ENCODE peak calls at places on chromosomes 13 and 19, in four cellular contexts. One of them, this sample, is unnamed. For H3K27me3, the result is how much of the 10 kb centered on the place peaks cover.

GRCh38 chr19:18520848-18521691 is 800 bp downstream of the ELL start:
- DNase-seq in mammary epithelial cell: no peak
- DNase-seq in AG04450: no peak
- DNase-seq in RWPE2: no peak
- DNase-seq in this sample: no peak

GRCh38 chr13:95447766-95448165 is 104.8 kb upstream of the CLDN10 start:
- DNase-seq in AG04450: no peak
- DNase-seq in RWPE2: no peak
- DNase-seq in mammary epithelial cell: no peak
- DNase-seq in this sample: no peak

GRCh38 chr19:46748325-46749109 is 2.3 kb upstream of the STRN4 start:
- DNase-seq in mammary epithelial cell: no peak
- DNase-seq in AG04450: no peak
- DNase-seq in RWPE2: no peak
- DNase-seq in this sample: peak

GRCh38 chr13:46617382-46617781 is 64.4 kb downstream of the LRCH1 start:
- DNase-seq in RWPE2: no peak
- DNase-seq in AG04450: no peak
- DNase-seq in mammary epithelial cell: no peak
- DNase-seq in this sample: no peak

GRCh38 chr19:33683881-33684549 is 62.3 kb downstream of the CHST8 start:
- DNase-seq in AG04450: peak
- DNase-seq in RWPE2: peak
- DNase-seq in mammary epithelial cell: peak
- DNase-seq in this sample: peak

GRCh38 chr13:47903836-47904235 is 97.2 kb downstream of the SUCLA2 start:
- DNase-seq in mammary epithelial cell: peak
- DNase-seq in AG04450: no peak
- DNase-seq in RWPE2: no peak
- DNase-seq in this sample: peak

GRCh38 chr13:78852709-78853108 is 193.8 kb upstream of the OBI1 start:
- DNase-seq in mammary epithelial cell: no peak
- DNase-seq in RWPE2: no peak
- DNase-seq in AG04450: no peak
- DNase-seq in this sample: no peak

GRCh38 chr13:61728468-61728867 is 312.8 kb upstream of the PCDH20 start:
- DNase-seq in RWPE2: no peak
- DNase-seq in mammary epithelial cell: no peak
- DNase-seq in AG04450: no peak
- DNase-seq in this sample: no peak

GRCh38 chr19:39093761-39094160 is 9.6 kb downstream of the ACP7 start:
- DNase-seq in mammary epithelial cell: peak
- DNase-seq in RWPE2: no peak
- DNase-seq in AG04450: peak
- DNase-seq in this sample: no peak

GRCh38 chr19:32483574-32483973 is 78.0 kb downstream of the DPY19L3 start:
- DNase-seq in mammary epithelial cell: no peak
- DNase-seq in RWPE2: no peak
- DNase-seq in AG04450: no peak
- DNase-seq in this sample: no peak

GRCh38 chr19:1553415-1553814 is 14.7 kb downstream of the MEX3D start:
- DNase-seq in mammary epithelial cell: no peak
- DNase-seq in RWPE2: no peak
- DNase-seq in AG04450: no peak
- DNase-seq in this sample: no peak

GRCh38 chr19:19054939-19055440 is 8.8 kb upstream of the SLC25A42 start:
- DNase-seq in AG04450: no peak
- DNase-seq in RWPE2: no peak
- DNase-seq in mammary epithelial cell: no peak
- DNase-seq in this sample: no peak

GRCh38 chr13:105220886-105221285 is 1314.6 kb downstream of the EFNB2 start:
- DNase-seq in AG04450: no peak
- DNase-seq in RWPE2: no peak
- DNase-seq in mammary epithelial cell: no peak
- DNase-seq in this sample: no peak

GRCh38 chr19:27742041-27742440 is 1470.9 kb downstream of the UQCRFS1 start:
- DNase-seq in mammary epithelial cell: peak
- DNase-seq in RWPE2: no peak
- DNase-seq in AG04450: no peak
- DNase-seq in this sample: no peak

GRCh38 chr19:38616265-38616664 is 1.5 kb downstream of the MAP4K1 start:
- DNase-seq in AG04450: no peak
- DNase-seq in mammary epithelial cell: no peak
- DNase-seq in RWPE2: no peak
- DNase-seq in this sample: no peak

GRCh38 chr13:48874165-48874564 is 101.5 kb upstream of the FNDC3A start:
- DNase-seq in AG04450: no peak
- DNase-seq in mammary epithelial cell: no peak
- DNase-seq in RWPE2: no peak
- DNase-seq in this sample: no peak

GRCh38 chr19:30082168-30082567 is 140.1 kb downstream of the URI1 start:
- DNase-seq in mammary epithelial cell: no peak
- DNase-seq in RWPE2: no peak
- DNase-seq in AG04450: no peak
- DNase-seq in this sample: no peak
- H3K27me3 ChIP-seq in mammary epithelial cell: under half
- H3K27me3 ChIP-seq in RWPE2: under half
- H3K27me3 ChIP-seq in AG04450: under half
- H3K27me3 ChIP-seq in this sample: under half

GRCh38 chr13:39931505-39931904 is 276.0 kb downstream of the COG6 start:
- DNase-seq in AG04450: no peak
- DNase-seq in RWPE2: no peak
- DNase-seq in mammary epithelial cell: no peak
- DNase-seq in this sample: no peak

GRCh38 chr13:39929583-39929982 is 274.1 kb downstream of the COG6 start:
- DNase-seq in RWPE2: no peak
- DNase-seq in AG04450: no peak
- DNase-seq in mammary epithelial cell: no peak
- DNase-seq in this sample: no peak

GRCh38 chr13:39930060-39930459 is 274.6 kb downstream of the COG6 start:
- DNase-seq in RWPE2: no peak
- DNase-seq in AG04450: no peak
- DNase-seq in mammary epithelial cell: no peak
- DNase-seq in this sample: no peak

GRCh38 chr13:39935155-39935554 is 279.7 kb downstream of the COG6 start:
- DNase-seq in AG04450: no peak
- DNase-seq in RWPE2: no peak
- DNase-seq in mammary epithelial cell: no peak
- DNase-seq in this sample: no peak

DNA sequence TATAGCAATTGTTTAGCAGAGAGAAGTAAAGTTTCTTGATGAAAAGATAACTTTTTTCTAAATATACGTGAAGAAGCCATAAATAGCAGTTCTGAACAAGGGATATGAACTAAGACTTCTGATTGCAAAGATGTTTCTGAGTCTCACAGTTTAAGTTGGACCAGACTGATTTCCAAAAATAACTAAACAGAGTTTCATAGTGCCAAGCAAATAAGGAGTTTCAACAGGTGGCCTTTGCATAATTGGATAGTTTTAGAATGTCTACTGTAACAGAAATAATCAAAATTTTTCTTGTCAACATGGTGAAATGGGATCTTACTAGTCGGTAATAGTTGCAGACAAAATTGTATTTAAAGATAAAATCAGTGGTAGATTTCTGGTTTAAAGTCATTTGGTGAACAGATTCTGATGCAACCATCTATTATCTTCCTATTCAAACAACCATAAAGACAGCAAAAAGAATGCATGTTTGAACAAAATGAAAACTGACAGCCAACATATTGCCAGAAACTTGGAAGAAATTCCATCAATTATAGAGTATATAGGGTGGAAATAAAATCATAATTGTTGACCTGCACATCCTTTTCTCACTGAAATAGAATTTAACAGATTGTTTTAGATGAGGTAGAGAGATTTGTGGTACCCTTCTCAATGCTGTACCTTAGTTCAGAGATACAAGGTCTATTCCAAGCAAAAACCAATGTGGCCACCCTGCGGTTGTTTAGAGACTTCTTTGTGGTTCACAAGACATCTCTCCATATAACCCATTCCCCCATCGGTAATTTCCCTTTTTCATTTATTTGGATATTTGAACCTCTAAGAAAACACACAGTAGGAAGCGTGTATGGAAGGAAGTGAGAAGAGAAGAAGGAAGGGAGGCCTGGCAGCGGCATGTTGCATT is 275.3 kb downstream of the COG6 start:
- DNase-seq in AG04450: no peak
- DNase-seq in RWPE2: no peak
- DNase-seq in mammary epithelial cell: no peak
- DNase-seq in this sample: no peak
- H3K4me3 ChIP-seq in AG04450: no peak
- H3K4me3 ChIP-seq in RWPE2: no peak
- H3K4me3 ChIP-seq in mammary epithelial cell: no peak
- H3K4me3 ChIP-seq in this sample: no peak

GRCh38 chr19:48569814-48570213 is 17.8 kb downstream of the SULT2B1 start:
- DNase-seq in AG04450: no peak
- DNase-seq in RWPE2: no peak
- DNase-seq in mammary epithelial cell: no peak
- DNase-seq in this sample: no peak

GRCh38 chr19:48568345-48568886 is 16.4 kb downstream of the SULT2B1 start:
- DNase-seq in mammary epithelial cell: peak
- DNase-seq in AG04450: peak
- DNase-seq in RWPE2: peak
- DNase-seq in this sample: peak

GRCh38 chr19:48575931-48576622 is 24.1 kb downstream of the SULT2B1 start:
- DNase-seq in AG04450: no peak
- DNase-seq in mammary epithelial cell: no peak
- DNase-seq in RWPE2: no peak
- DNase-seq in this sample: no peak

GRCh38 chr19:48571378-48572162 is 19.6 kb downstream of the SULT2B1 start:
- DNase-seq in AG04450: no peak
- DNase-seq in mammary epithelial cell: no peak
- DNase-seq in RWPE2: no peak
- DNase-seq in this sample: no peak

DNA sequence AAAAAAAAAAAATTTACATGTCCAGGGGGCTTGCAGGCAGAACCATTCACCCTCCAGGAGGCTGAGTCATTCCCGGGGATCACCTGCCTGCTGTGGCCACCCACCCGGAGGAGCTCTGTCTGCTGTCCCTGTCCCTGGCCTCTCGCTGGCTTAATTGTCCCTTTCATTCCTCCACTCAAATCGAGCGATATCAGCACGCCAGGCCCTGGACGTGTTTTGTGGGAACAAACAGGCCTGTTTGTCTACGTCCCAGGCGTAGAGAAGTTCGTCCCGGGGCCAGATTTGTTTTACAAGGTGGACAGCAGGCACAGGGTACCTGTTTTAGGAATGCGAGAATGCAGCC is 21.2 kb downstream of the SULT2B1 start:
- DNase-seq in RWPE2: no peak
- DNase-seq in mammary epithelial cell: no peak
- DNase-seq in AG04450: no peak
- DNase-seq in this sample: no peak
- H3K27ac ChIP-seq in RWPE2: no peak
- H3K27ac ChIP-seq in mammary epithelial cell: no peak
- H3K27ac ChIP-seq in AG04450: no peak
- H3K27ac ChIP-seq in this sample: no peak

DNA sequence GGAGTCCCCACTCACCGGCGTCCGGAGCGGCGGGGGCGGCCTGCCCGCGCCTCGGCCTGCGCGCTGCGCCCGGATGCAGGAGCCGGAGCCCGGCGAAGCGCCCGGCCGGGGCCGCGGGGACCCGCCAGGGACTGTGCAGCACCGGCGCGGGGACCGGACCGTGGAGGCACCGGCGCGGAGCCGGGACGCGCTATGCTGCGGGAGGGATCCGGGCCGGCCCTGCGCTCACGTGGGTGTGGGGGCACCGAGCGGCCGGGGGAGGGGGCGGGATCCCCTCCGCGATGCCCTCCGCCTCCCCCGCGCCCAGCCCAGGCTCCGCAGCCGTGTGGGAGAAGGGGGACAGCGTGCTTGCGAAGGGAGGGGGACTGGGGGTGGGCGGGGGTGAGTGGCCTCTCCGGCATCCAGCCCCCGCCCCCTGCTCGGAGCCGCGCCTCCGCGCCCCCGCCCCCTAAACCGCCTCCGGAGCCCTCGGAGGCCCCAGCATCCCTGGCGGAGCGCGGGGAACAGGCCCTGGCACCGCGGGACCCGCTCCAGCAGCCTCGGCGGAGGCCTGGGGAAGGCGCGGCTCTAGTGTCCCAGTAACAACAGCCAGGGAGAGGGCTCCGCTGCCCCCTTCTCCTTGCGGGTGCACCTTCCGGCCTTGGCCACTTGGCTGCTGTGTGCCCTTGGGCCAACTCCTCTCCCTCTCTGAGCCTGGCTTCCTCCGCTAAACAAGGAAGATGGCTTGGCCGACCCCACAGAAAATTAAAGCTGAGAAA is at the start of gene SLC1A6:
- DNase-seq in mammary epithelial cell: peak
- DNase-seq in RWPE2: no peak
- DNase-seq in AG04450: no peak
- DNase-seq in this sample: no peak
- H3K27me3 ChIP-seq in mammary epithelial cell: under half
- H3K27me3 ChIP-seq in RWPE2: half or more
- H3K27me3 ChIP-seq in AG04450: under half
- H3K27me3 ChIP-seq in this sample: under half

GRCh38 chr19:45600340-45600885 is 1.6 kb downstream of the GPR4 start:
- DNase-seq in AG04450: no peak
- DNase-seq in RWPE2: no peak
- DNase-seq in mammary epithelial cell: no peak
- DNase-seq in this sample: no peak

GRCh38 chr19:45599286-45599685 is 2.7 kb downstream of the GPR4 start:
- DNase-seq in RWPE2: no peak
- DNase-seq in AG04450: no peak
- DNase-seq in mammary epithelial cell: no peak
- DNase-seq in this sample: no peak

GRCh38 chr19:45598267-45599011 is 3.6 kb downstream of the GPR4 start:
- DNase-seq in AG04450: no peak
- DNase-seq in RWPE2: no peak
- DNase-seq in mammary epithelial cell: no peak
- DNase-seq in this sample: no peak

GRCh38 chr19:45601115-45601514 is 897 bp downstream of the GPR4 start:
- DNase-seq in mammary epithelial cell: no peak
- DNase-seq in RWPE2: no peak
- DNase-seq in AG04450: no peak
- DNase-seq in this sample: no peak

GRCh38 chr19:45601524-45602522 is at the start of gene GPR4:
- DNase-seq in RWPE2: no peak
- DNase-seq in mammary epithelial cell: no peak
- DNase-seq in AG04450: no peak
- DNase-seq in this sample: no peak
- H3K4me3 ChIP-seq in RWPE2: peak
- H3K4me3 ChIP-seq in mammary epithelial cell: no peak
- H3K4me3 ChIP-seq in AG04450: no peak
- H3K4me3 ChIP-seq in this sample: no peak

DNA sequence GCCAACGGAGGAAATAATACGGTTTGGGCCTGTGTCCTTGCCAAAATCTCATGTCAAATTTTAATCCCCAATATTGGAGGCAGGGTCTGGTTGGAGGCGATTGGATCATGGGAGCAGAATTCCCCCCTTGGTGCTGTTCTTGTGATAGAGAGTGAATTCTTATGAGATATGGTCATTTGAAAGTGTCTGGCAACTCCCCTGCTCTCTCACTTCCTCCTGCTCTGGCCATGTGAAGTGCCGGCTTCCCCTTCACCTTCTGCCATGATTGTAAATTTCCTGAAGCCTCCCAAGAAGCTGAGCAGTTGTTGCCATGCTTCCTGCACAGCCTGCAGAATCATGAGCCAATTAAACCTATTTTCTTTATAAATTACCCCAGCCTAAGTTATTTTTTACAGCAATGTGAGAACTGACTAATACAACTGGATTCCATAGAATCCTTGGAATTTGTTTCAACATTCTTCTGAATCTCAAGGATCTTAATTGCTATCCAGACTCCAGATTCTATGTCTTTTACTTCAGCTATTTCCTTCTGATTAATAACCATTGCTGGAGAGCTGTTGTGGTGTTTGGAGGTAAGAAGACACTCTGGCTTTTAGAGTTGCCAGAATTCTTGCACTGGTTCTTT is 328.1 kb downstream of the SLITRK5 start:
- DNase-seq in RWPE2: no peak
- DNase-seq in AG04450: peak
- DNase-seq in mammary epithelial cell: no peak
- DNase-seq in this sample: no peak
- H3K27ac ChIP-seq in RWPE2: peak
- H3K27ac ChIP-seq in AG04450: no peak
- H3K27ac ChIP-seq in mammary epithelial cell: no peak
- H3K27ac ChIP-seq in this sample: no peak